ENCODE peak calls at places on chromosomes 3 and 15, in eight cellular contexts. One of them, this sample, is unnamed.

GRCh38 chr15:33029247-33029646 is 165.3 kb downstream of the FMN1 start:
- DNase-seq in CD4-positive, alpha-beta memory T cell: no peak
- DNase-seq in choroid plexus epithelial cell: peak
- DNase-seq in CD4-positive, alpha-beta T cell: no peak
- DNase-seq in cardiac muscle cell: no peak
- DNase-seq in activated naive CD8-positive, alpha-beta T cell treated with anti-CD3 and anti-CD28 coated beads, Interleukin-2, amount 10 ng/mL, durations not matched to agents 7 days and 5 days: no peak
- DNase-seq in SK-MEL-5: no peak
- DNase-seq in germinal center: no peak
- DNase-seq in this sample: no peak

GRCh38 chr3:105997800-105998526 is 129.2 kb upstream of the CBLB start:
- DNase-seq in CD4-positive, alpha-beta memory T cell: no peak
- DNase-seq in CD4-positive, alpha-beta T cell: no peak
- DNase-seq in cardiac muscle cell: peak
- DNase-seq in germinal center: no peak
- DNase-seq in activated naive CD8-positive, alpha-beta T cell treated with anti-CD3 and anti-CD28 coated beads, Interleukin-2, amount 10 ng/mL, durations not matched to agents 7 days and 5 days: no peak
- DNase-seq in choroid plexus epithelial cell: peak
- DNase-seq in SK-MEL-5: peak
- DNase-seq in this sample: no peak

GRCh38 chr3:17091895-17092294 is 207.1 kb downstream of the PLCL2 start:
- DNase-seq in choroid plexus epithelial cell: peak
- DNase-seq in CD4-positive, alpha-beta memory T cell: no peak
- DNase-seq in SK-MEL-5: no peak
- DNase-seq in activated naive CD8-positive, alpha-beta T cell treated with anti-CD3 and anti-CD28 coated beads, Interleukin-2, amount 10 ng/mL, durations not matched to agents 7 days and 5 days: no peak
- DNase-seq in cardiac muscle cell: no peak
- DNase-seq in CD4-positive, alpha-beta T cell: no peak
- DNase-seq in germinal center: no peak
- DNase-seq in this sample: no peak

GRCh38 chr3:1068985-1069384 is 23.8 kb upstream of the CNTN6 start:
- DNase-seq in cardiac muscle cell: no peak
- DNase-seq in CD4-positive, alpha-beta T cell: no peak
- DNase-seq in SK-MEL-5: no peak
- DNase-seq in germinal center: no peak
- DNase-seq in choroid plexus epithelial cell: no peak
- DNase-seq in activated naive CD8-positive, alpha-beta T cell treated with anti-CD3 and anti-CD28 coated beads, Interleukin-2, amount 10 ng/mL, durations not matched to agents 7 days and 5 days: no peak
- DNase-seq in CD4-positive, alpha-beta memory T cell: no peak
- DNase-seq in this sample: no peak

GRCh38 chr3:174382876-174383275 is 476.3 kb upstream of the NAALADL2 start:
- DNase-seq in cardiac muscle cell: no peak
- DNase-seq in CD4-positive, alpha-beta memory T cell: no peak
- DNase-seq in choroid plexus epithelial cell: no peak
- DNase-seq in activated naive CD8-positive, alpha-beta T cell treated with anti-CD3 and anti-CD28 coated beads, Interleukin-2, amount 10 ng/mL, durations not matched to agents 7 days and 5 days: no peak
- DNase-seq in germinal center: no peak
- DNase-seq in SK-MEL-5: peak
- DNase-seq in CD4-positive, alpha-beta T cell: no peak
- DNase-seq in this sample: no peak

GRCh38 chr3:15861163-15861562 is 63.4 kb upstream of the ANKRD28 start:
- DNase-seq in cardiac muscle cell: no peak
- DNase-seq in choroid plexus epithelial cell: peak
- DNase-seq in CD4-positive, alpha-beta T cell: no peak
- DNase-seq in activated naive CD8-positive, alpha-beta T cell treated with anti-CD3 and anti-CD28 coated beads, Interleukin-2, amount 10 ng/mL, durations not matched to agents 7 days and 5 days: no peak
- DNase-seq in SK-MEL-5: no peak
- DNase-seq in CD4-positive, alpha-beta memory T cell: no peak
- DNase-seq in germinal center: no peak
- DNase-seq in this sample: peak

GRCh38 chr15:70617076-70617910 is 146.1 kb downstream of the UACA start:
- DNase-seq in CD4-positive, alpha-beta memory T cell: no peak
- DNase-seq in germinal center: no peak
- DNase-seq in activated naive CD8-positive, alpha-beta T cell treated with anti-CD3 and anti-CD28 coated beads, Interleukin-2, amount 10 ng/mL, durations not matched to agents 7 days and 5 days: no peak
- DNase-seq in cardiac muscle cell: peak
- DNase-seq in CD4-positive, alpha-beta T cell: no peak
- DNase-seq in SK-MEL-5: no peak
- DNase-seq in choroid plexus epithelial cell: no peak
- DNase-seq in this sample: no peak

GRCh38 chr3:52177701-52178042 is 20.3 kb upstream of the ALAS1 start:
- DNase-seq in CD4-positive, alpha-beta T cell: no peak
- DNase-seq in choroid plexus epithelial cell: no peak
- DNase-seq in germinal center: no peak
- DNase-seq in SK-MEL-5: no peak
- DNase-seq in activated naive CD8-positive, alpha-beta T cell treated with anti-CD3 and anti-CD28 coated beads, Interleukin-2, amount 10 ng/mL, durations not matched to agents 7 days and 5 days: no peak
- DNase-seq in cardiac muscle cell: no peak
- DNase-seq in CD4-positive, alpha-beta memory T cell: no peak
- DNase-seq in this sample: no peak

GRCh38 chr3:178454714-178455113 is 81.5 kb upstream of the KCNMB2 start:
- DNase-seq in cardiac muscle cell: peak
- DNase-seq in germinal center: no peak
- DNase-seq in SK-MEL-5: no peak
- DNase-seq in choroid plexus epithelial cell: peak
- DNase-seq in CD4-positive, alpha-beta memory T cell: no peak
- DNase-seq in activated naive CD8-positive, alpha-beta T cell treated with anti-CD3 and anti-CD28 coated beads, Interleukin-2, amount 10 ng/mL, durations not matched to agents 7 days and 5 days: no peak
- DNase-seq in CD4-positive, alpha-beta T cell: no peak
- DNase-seq in this sample: no peak

GRCh38 chr15:31216210-31216911 is 110.3 kb upstream of the KLF13 start:
- DNase-seq in activated naive CD8-positive, alpha-beta T cell treated with anti-CD3 and anti-CD28 coated beads, Interleukin-2, amount 10 ng/mL, durations not matched to agents 7 days and 5 days: peak
- DNase-seq in SK-MEL-5: no peak
- DNase-seq in cardiac muscle cell: peak
- DNase-seq in germinal center: peak
- DNase-seq in choroid plexus epithelial cell: peak
- DNase-seq in CD4-positive, alpha-beta memory T cell: peak
- DNase-seq in CD4-positive, alpha-beta T cell: no peak
- DNase-seq in this sample: peak

GRCh38 chr3:45366305-45366704 is 22.1 kb upstream of the LARS2 start:
- DNase-seq in activated naive CD8-positive, alpha-beta T cell treated with anti-CD3 and anti-CD28 coated beads, Interleukin-2, amount 10 ng/mL, durations not matched to agents 7 days and 5 days: no peak
- DNase-seq in choroid plexus epithelial cell: no peak
- DNase-seq in germinal center: no peak
- DNase-seq in SK-MEL-5: no peak
- DNase-seq in cardiac muscle cell: no peak
- DNase-seq in CD4-positive, alpha-beta T cell: no peak
- DNase-seq in CD4-positive, alpha-beta memory T cell: no peak
- DNase-seq in this sample: no peak

GRCh38 chr3:32614956-32615355 is 44.3 kb upstream of the DYNC1LI1 start:
- DNase-seq in germinal center: no peak
- DNase-seq in choroid plexus epithelial cell: peak
- DNase-seq in CD4-positive, alpha-beta T cell: no peak
- DNase-seq in cardiac muscle cell: peak
- DNase-seq in SK-MEL-5: no peak
- DNase-seq in CD4-positive, alpha-beta memory T cell: no peak
- DNase-seq in activated naive CD8-positive, alpha-beta T cell treated with anti-CD3 and anti-CD28 coated beads, Interleukin-2, amount 10 ng/mL, durations not matched to agents 7 days and 5 days: no peak
- DNase-seq in this sample: no peak

This sample was measured in G401.